ENCODE peak calls at places on chromosome 4, in ten cellular contexts. C is epithelial cell of esophagus, F is foreskin melanocyte, K is choroid plexus epithelial cell, N is stromal cell of bone marrow, D is EH, O is lung, M is fibroblast of the aortic adventitia, A is endothelial cell, P is anterior cingulate cortex. V is an unnamed sample.

GRCh38 chr4:121428721-121429120 is 47.9 kb upstream of the QRFPR start:
- DNase-seq in O (no peak), N (peak; percentile 17), P (no peak), D (peak; percentile 1), A (no peak), M (peak; percentile 33), K (peak; percentile 66), C (peak; percentile 36), F (peak; percentile 18), V (no peak)

GRCh38 chr4:4422856-4423485 is 36.1 kb downstream of the NSG1 start:
- DNase-seq in P (no peak), A (no peak), K (no peak), O (no peak), F (no peak), D (no peak), N (no peak), C (no peak), M (no peak), V (no peak)

GRCh38 chr4:75584067-75584466 is 28.2 kb downstream of the ODAPH start:
- DNase-seq in C (no peak), F (no peak), N (no peak), O (peak; percentile 46), D (peak; percentile 6), A (no peak), M (no peak), K (peak; percentile 26), P (no peak), V (no peak)

GRCh38 chr4:54094449-54094848 is 5.5 kb upstream of the GSX2 start:
- DNase-seq in P (no peak), A (no peak), F (no peak), M (no peak), O (no peak), N (no peak), K (no peak), C (no peak), D (peak; percentile 41), V (no peak)

GRCh38 chr4:142473960-142474338 is 372.2 kb downstream of the INPP4B start:
- DNase-seq in M (no peak), A (no peak), C (no peak), O (peak; percentile 28), K (no peak), F (no peak), D (no peak), P (no peak), N (no peak), V (no peak)

GRCh38 chr4:153241970-153242847 is 38.0 kb downstream of the TRIM2 start:
- DNase-seq in D (peak; percentile 56), N (no peak), C (no peak), A (no peak), P (no peak), F (no peak), K (peak; percentile 88), M (no peak), O (no peak), V (no peak)

GRCh38 chr4:27023366-27023765 is 162.7 kb downstream of the STIM2 start:
- DNase-seq in O (no peak), C (no peak), N (no peak), F (no peak), K (no peak), M (no peak), A (no peak), D (no peak), P (no peak), V (no peak)

GRCh38 chr4:88674565-88674964 is 23.1 kb downstream of the NAP1L5 start:
- DNase-seq in A (no peak), N (no peak), P (no peak), K (no peak), C (peak; percentile 31), O (no peak), M (peak; percentile 30), F (no peak), D (peak; percentile 35), V (no peak)

GRCh38 chr4:156575430-156576073 is 396.0 kb downstream of the PDGFC start:
- DNase-seq in C (peak; percentile 61), A (no peak), P (no peak), M (no peak), D (peak; percentile 52), F (no peak), O (no peak), N (no peak), K (no peak), V (no peak)

GRCh38 chr4:26372525-26373172 is 51.8 kb downstream of the RBPJ start:
- DNase-seq in D (peak; percentile 63), P (no peak), C (peak; percentile 59), K (peak; percentile 92), M (peak; percentile 77), N (peak; percentile 28), A (no peak), F (peak; percentile 50), O (peak; percentile 31), V (no peak)

GRCh38 chr4:82017680-82018079 is 356.1 kb downstream of the HNRNPD start:
- DNase-seq in K (peak; percentile 19), P (no peak), A (peak; percentile 21), N (peak; percentile 0), F (peak; percentile 18), C (peak; percentile 65), O (no peak), M (peak; percentile 28), D (peak; percentile 23), V (no peak)

GRCh38 chr4:144748814-144749555 is 103.0 kb downstream of the HHIP start:
- DNase-seq in N (no peak), K (peak; percentile 5), D (no peak), M (peak; percentile 52), O (no peak), A (no peak), F (no peak), C (no peak), P (no peak), V (no peak)

GRCh38 chr4:37648084-37648817 is 37.9 kb downstream of the RELL1 start:
- DNase-seq in K (peak; percentile 97), A (no peak), P (no peak), F (peak; percentile 70), O (peak; percentile 78), C (peak; percentile 93), M (peak; percentile 88), D (peak; percentile 93), N (peak; percentile 70), V (no peak)

GRCh38 chr4:7043521-7044414 is 596 bp downstream of the TADA2B start:
- DNase-seq in O (peak; percentile 45), F (no peak), C (peak; percentile 45), A (peak; percentile 46), D (peak; percentile 63), M (peak; percentile 37), K (peak; percentile 45), P (no peak), N (no peak), V (no peak)

GRCh38 chr4:141003193-141003592 is 130.1 kb downstream of the RNF150 start:
- DNase-seq in A (no peak), M (no peak), N (no peak), D (no peak), F (no peak), P (no peak), C (no peak), K (no peak), O (no peak), V (no peak)

GRCh38 chr4:52949336-52949735 is 87.2 kb downstream of the RASL11B start:
- DNase-seq in A (no peak), F (no peak), N (no peak), P (no peak), C (no peak), M (no peak), O (no peak), K (no peak), D (no peak), V (no peak)

GRCh38 chr4:3827616-3828492 is 61.7 kb downstream of the ADRA2C start:
- DNase-seq in P (peak; percentile 53), C (no peak), N (peak; percentile 46), K (peak; percentile 5), A (no peak), D (peak; percentile 34), F (no peak), O (peak; percentile 74), M (peak; percentile 60), V (peak; percentile 72)

GRCh38 chr4:147899512-147899911 is 167.6 kb downstream of the ARHGAP10 start:
- DNase-seq in P (no peak), D (peak; percentile 54), M (peak; percentile 66), C (no peak), K (peak; percentile 57), F (no peak), A (no peak), O (no peak), N (peak; percentile 13), V (no peak)

GRCh38 chr4:107760281-107760947 is 40.4 kb upstream of the PAPSS1 start:
- DNase-seq in C (peak; percentile 36), M (peak; percentile 38), N (no peak), F (no peak), D (no peak), P (no peak), K (peak; percentile 36), A (no peak), O (no peak), V (no peak)

GRCh38 chr4:24657768-24658617 is 73.6 kb upstream of the DHX15 start:
- DNase-seq in N (peak; percentile 71), F (peak; percentile 89), P (peak; percentile 42), M (peak; percentile 84), O (peak; percentile 61), K (peak; percentile 38), C (peak; percentile 99), A (no peak), D (peak; percentile 25), V (peak; percentile 73)

V was measured in hypothalamus.